ENCODE peak calls at places on chromosome 16, in four cellular contexts. One of them, this sample, is unnamed.

GRCh38 chr16:75250809-75251279 is 580 bp downstream of the BCAR1 start:
- DNase-seq in activated CD4-positive, alpha-beta T cell treated with anti-CD3 and anti-CD28 coated beads, Interleukin-2, amount 10 ng/mL, durations not matched to agents 7 days and 5 days: no peak
- DNase-seq in foreskin fibroblast: no peak
- DNase-seq in left ventricle myocardium inferior: peak
- DNase-seq in this sample: peak

GRCh38 chr16:10782628-10783027 is 36.0 kb downstream of the TVP23A start:
- DNase-seq in activated CD4-positive, alpha-beta T cell treated with anti-CD3 and anti-CD28 coated beads, Interleukin-2, amount 10 ng/mL, durations not matched to agents 7 days and 5 days: no peak
- DNase-seq in foreskin fibroblast: no peak
- DNase-seq in left ventricle myocardium inferior: no peak
- DNase-seq in this sample: no peak

GRCh38 chr16:67666032-67666537 is 465 bp downstream of the ENKD1 start:
- DNase-seq in activated CD4-positive, alpha-beta T cell treated with anti-CD3 and anti-CD28 coated beads, Interleukin-2, amount 10 ng/mL, durations not matched to agents 7 days and 5 days: no peak
- DNase-seq in foreskin fibroblast: no peak
- DNase-seq in left ventricle myocardium inferior: peak
- DNase-seq in this sample: peak

GRCh38 chr16:10252155-10252554 is 69.9 kb upstream of the GRIN2A start:
- DNase-seq in activated CD4-positive, alpha-beta T cell treated with anti-CD3 and anti-CD28 coated beads, Interleukin-2, amount 10 ng/mL, durations not matched to agents 7 days and 5 days: no peak
- DNase-seq in foreskin fibroblast: no peak
- DNase-seq in left ventricle myocardium inferior: no peak
- DNase-seq in this sample: no peak

GRCh38 chr16:3596101-3596861 is 15.1 kb downstream of the SLX4 start:
- DNase-seq in activated CD4-positive, alpha-beta T cell treated with anti-CD3 and anti-CD28 coated beads, Interleukin-2, amount 10 ng/mL, durations not matched to agents 7 days and 5 days: no peak
- DNase-seq in foreskin fibroblast: peak
- DNase-seq in left ventricle myocardium inferior: no peak
- DNase-seq in this sample: no peak

GRCh38 chr16:27737513-27737912 is 187.6 kb downstream of the KATNIP start:
- DNase-seq in activated CD4-positive, alpha-beta T cell treated with anti-CD3 and anti-CD28 coated beads, Interleukin-2, amount 10 ng/mL, durations not matched to agents 7 days and 5 days: no peak
- DNase-seq in foreskin fibroblast: no peak
- DNase-seq in left ventricle myocardium inferior: no peak
- DNase-seq in this sample: no peak

GRCh38 chr16:67248401-67249177 is at the start of gene SLC9A5:
- DNase-seq in activated CD4-positive, alpha-beta T cell treated with anti-CD3 and anti-CD28 coated beads, Interleukin-2, amount 10 ng/mL, durations not matched to agents 7 days and 5 days: peak
- DNase-seq in foreskin fibroblast: no peak
- DNase-seq in left ventricle myocardium inferior: peak
- DNase-seq in this sample: peak

GRCh38 chr16:55725055-55725777 is 69.4 kb downstream of the SLC6A2 start:
- DNase-seq in activated CD4-positive, alpha-beta T cell treated with anti-CD3 and anti-CD28 coated beads, Interleukin-2, amount 10 ng/mL, durations not matched to agents 7 days and 5 days: no peak
- DNase-seq in foreskin fibroblast: no peak
- DNase-seq in left ventricle myocardium inferior: no peak
- DNase-seq in this sample: no peak

GRCh38 chr16:67995423-67995822 is 3.9 kb downstream of the DPEP2 start:
- DNase-seq in activated CD4-positive, alpha-beta T cell treated with anti-CD3 and anti-CD28 coated beads, Interleukin-2, amount 10 ng/mL, durations not matched to agents 7 days and 5 days: no peak
- DNase-seq in foreskin fibroblast: no peak
- DNase-seq in left ventricle myocardium inferior: no peak
- DNase-seq in this sample: no peak

GRCh38 chr16:60123387-60124023 is 1389.4 kb upstream of the GOT2 start:
- DNase-seq in activated CD4-positive, alpha-beta T cell treated with anti-CD3 and anti-CD28 coated beads, Interleukin-2, amount 10 ng/mL, durations not matched to agents 7 days and 5 days: no peak
- DNase-seq in foreskin fibroblast: no peak
- DNase-seq in left ventricle myocardium inferior: no peak
- DNase-seq in this sample: no peak

GRCh38 chr16:11229906-11230305 is 26.1 kb downstream of the SOCS1 start:
- DNase-seq in activated CD4-positive, alpha-beta T cell treated with anti-CD3 and anti-CD28 coated beads, Interleukin-2, amount 10 ng/mL, durations not matched to agents 7 days and 5 days: no peak
- DNase-seq in foreskin fibroblast: no peak
- DNase-seq in left ventricle myocardium inferior: no peak
- DNase-seq in this sample: no peak

GRCh38 chr16:1010266-1010665 is 28.7 kb downstream of the SOX8 start:
- DNase-seq in activated CD4-positive, alpha-beta T cell treated with anti-CD3 and anti-CD28 coated beads, Interleukin-2, amount 10 ng/mL, durations not matched to agents 7 days and 5 days: no peak
- DNase-seq in foreskin fibroblast: no peak
- DNase-seq in left ventricle myocardium inferior: no peak
- DNase-seq in this sample: no peak

GRCh38 chr16:527015-527903 is at the start of gene CAPN15:
- DNase-seq in activated CD4-positive, alpha-beta T cell treated with anti-CD3 and anti-CD28 coated beads, Interleukin-2, amount 10 ng/mL, durations not matched to agents 7 days and 5 days: peak
- DNase-seq in foreskin fibroblast: peak
- DNase-seq in left ventricle myocardium inferior: peak
- DNase-seq in this sample: peak